ENCODE peak calls at places on chromosomes 6 and 20, in six cellular contexts. I, B, E, P, O and K are unnamed samples.

GRCh38 chr6:144305985-144306384 is 20.9 kb downstream of the UTRN start:
- DNase-seq in I (peak; percentile 84), B (no peak), E (peak; percentile 55), P (peak; percentile 79), O (no peak), K (peak; percentile 67)

GRCh38 chr20:7624886-7625285 is 315.4 kb downstream of the HAO1 start:
- DNase-seq in I (no peak), B (no peak), E (no peak), P (no peak), O (no peak), K (no peak)

GRCh38 chr6:136226027-136226673 is 24.0 kb downstream of the MTFR2 start:
- DNase-seq in I (peak; percentile 81), B (peak; percentile 69), E (peak; percentile 80), P (peak; percentile 67), O (peak; percentile 74), K (peak; percentile 44)

GRCh38 chr6:159097256-159097655 is 52.5 kb upstream of the TAGAP start:
- DNase-seq in I (no peak), B (no peak), E (no peak), P (no peak), O (no peak), K (no peak)

GRCh38 chr20:725491-725890 is 42.8 kb downstream of the SLC52A3 start:
- DNase-seq in I (no peak), B (no peak), E (no peak), P (no peak), O (no peak), K (no peak)

GRCh38 chr6:162068340-162068739 is 659.2 kb downstream of the PRKN start:
- DNase-seq in I (no peak), B (no peak), E (no peak), P (no peak), O (no peak), K (no peak)

GRCh38 chr20:5095931-5096330 is 23.8 kb downstream of the PCNA start:
- DNase-seq in I (no peak), B (no peak), E (no peak), P (no peak), O (no peak), K (no peak)

GRCh38 chr6:100176321-100176950 is 182.4 kb upstream of the MCHR2 start:
- DNase-seq in I (peak; percentile 84), B (no peak), E (peak; percentile 84), P (peak; percentile 74), O (no peak), K (no peak)

GRCh38 chr6:29507319-29507718 is 19.6 kb upstream of the MAS1L start:
- DNase-seq in I (no peak), B (no peak), E (no peak), P (no peak), O (no peak), K (no peak)

GRCh38 chr6:44593539-44593944 is 206.0 kb downstream of the CDC5L start:
- DNase-seq in I (peak; percentile 83), B (peak; percentile 37), E (peak; percentile 72), P (peak; percentile 58), O (peak; percentile 74), K (peak; percentile 52)

GRCh38 chr6:48568856-48569255 is 457.9 kb upstream of the PTCHD4 start:
- DNase-seq in I (no peak), B (no peak), E (peak; percentile 1), P (no peak), O (no peak), K (no peak)

GRCh38 chr20:17654649-17655285 is 27.3 kb downstream of the RRBP1 start:
- DNase-seq in I (peak; percentile 69), B (no peak), E (peak; percentile 80), P (peak; percentile 52), O (no peak), K (no peak)

GRCh38 chr6:125307964-125308615 is 6.3 kb upstream of the HDDC2 start:
- DNase-seq in I (no peak), B (no peak), E (no peak), P (no peak), O (no peak), K (no peak)

GRCh38 chr6:111745186-111745585 is 128.1 kb downstream of the FYN start:
- DNase-seq in I (no peak), B (no peak), E (peak; percentile 60), P (peak; percentile 44), O (no peak), K (no peak)

GRCh38 chr20:37520417-37520751 is 666 bp upstream of the NNAT start:
- DNase-seq in I (peak; percentile 26), B (no peak), E (no peak), P (no peak), O (no peak), K (no peak)

GRCh38 chr20:37323985-37324384 is 22.0 kb upstream of the SRC start:
- DNase-seq in I (peak; percentile 72), B (no peak), E (peak; percentile 77), P (peak; percentile 92), O (no peak), K (no peak)

GRCh38 chr20:14337400-14338171 is at the start of gene FLRT3:
- DNase-seq in I (peak; percentile 98), B (peak; percentile 43), E (peak; percentile 97), P (peak; percentile 96), O (peak; percentile 96), K (no peak)

GRCh38 chr6:19332806-19333460 is 504.2 kb upstream of the ID4 start:
- DNase-seq in I (no peak), B (no peak), E (no peak), P (no peak), O (no peak), K (no peak)

GRCh38 chr20:4449977-4450715 is 271.6 kb upstream of the PRND start:
- DNase-seq in I (peak; percentile 93), B (no peak), E (peak; percentile 63), P (peak; percentile 71), O (no peak), K (peak; percentile 23)

GRCh38 chr20:31949877-31950646 is 1.8 kb downstream of the PDRG1 start:
- DNase-seq in I (no peak), B (no peak), E (no peak), P (no peak), O (no peak), K (no peak)

GRCh38 chr20:32296412-32296811 is 19.0 kb downstream of the KIF3B start:
- DNase-seq in I (peak; percentile 16), B (no peak), E (no peak), P (peak; percentile 11), O (no peak), K (no peak)

GRCh38 chr20:25314497-25315417 is 66.9 kb downstream of the PYGB start:
- DNase-seq in I (no peak), B (no peak), E (no peak), P (no peak), O (no peak), K (no peak)

GRCh38 chr6:4946521-4946920 is 57.3 kb downstream of the RPP40 start:
- DNase-seq in I (no peak), B (no peak), E (no peak), P (no peak), O (no peak), K (no peak)

GRCh38 chr20:8438748-8439147 is 306.7 kb downstream of the PLCB1 start:
- DNase-seq in I (no peak), B (no peak), E (no peak), P (no peak), O (peak; percentile 35), K (no peak)

GRCh38 chr6:82123632-82124031 is 123.9 kb downstream of the IBTK start:
- DNase-seq in I (no peak), B (no peak), E (no peak), P (no peak), O (no peak), K (no peak)

GRCh38 chr20:22802296-22802695 is 217.9 kb upstream of the FOXA2 start:
- DNase-seq in I (no peak), B (no peak), E (no peak), P (no peak), O (no peak), K (no peak)

GRCh38 chr6:30998785-30999184 is 11.5 kb upstream of the MUC22 start:
- DNase-seq in I (peak; percentile 28), B (no peak), E (peak; percentile 36), P (no peak), O (no peak), K (no peak)

GRCh38 chr6:26240157-26240980 is 124.6 kb upstream of the BTN3A2 start:
- DNase-seq in I (peak; percentile 98), B (peak; percentile 73), E (peak; percentile 93), P (peak; percentile 93), O (no peak), K (peak; percentile 90)

GRCh38 chr20:64257107-64257757 is 1.7 kb downstream of the PCMTD2 start:
- DNase-seq in I (no peak), B (no peak), E (no peak), P (no peak), O (no peak), K (no peak)

GRCh38 chr6:7953753-7954152 is 43.2 kb upstream of the TXNDC5 start:
- DNase-seq in I (no peak), B (no peak), E (no peak), P (no peak), O (no peak), K (no peak)

GRCh38 chr6:55997223-55997874 is 122.0 kb upstream of the BMP5 start:
- DNase-seq in I (no peak), B (no peak), E (no peak), P (no peak), O (no peak), K (no peak)

GRCh38 chr6:44151348-44152108 is 7.1 kb upstream of the CAPN11 start:
- DNase-seq in I (peak; percentile 74), B (peak; percentile 85), E (peak; percentile 84), P (peak; percentile 62), O (peak; percentile 39), K (peak; percentile 92)

GRCh38 chr6:161406633-161407032 is 132.8 kb upstream of the AGPAT4 start:
- DNase-seq in I (peak; percentile 96), B (no peak), E (peak; percentile 93), P (peak; percentile 88), O (no peak), K (no peak)

GRCh38 chr6:109360281-109360680 is 22.0 kb downstream of the CD164 start:
- DNase-seq in I (no peak), B (no peak), E (no peak), P (no peak), O (no peak), K (no peak)